ENCODE peak calls at places on chromosomes 12 and 14, in nine cellular contexts. F is left lung; I is NCI-H2107; J is HepG2; L is GM23338; W is stimulated activated CD4-positive, alpha-beta T cell treated with anti-CD3 and anti-CD28 coated beads, Interleukin-2, amount 100 ng/mL, for 24 hours; H is nucleus accumbens; S is prostate gland; Z is stomach. X is an unnamed sample.

GRCh38 chr14:104683653-104684448 is 5.6 kb upstream of the INF2 start:
- DNase-seq in F (peak; percentile 70), I (no peak), J (no peak), L (no peak), W (no peak), H (no peak), S (no peak), Z (no peak), X (no peak)

GRCh38 chr14:91027556-91027955 is 32.9 kb downstream of the RPS6KA5 start:
- DNase-seq in F (no peak), I (no peak), J (no peak), L (no peak), W (no peak), H (no peak), S (no peak), Z (no peak), X (no peak)

GRCh38 chr12:113298861-113299545 is 35.9 kb downstream of the SLC8B1 start:
- DNase-seq in F (peak; percentile 55), I (peak; percentile 80), J (no peak), L (no peak), W (no peak), H (peak; percentile 46), S (no peak), Z (no peak), X (no peak)

GRCh38 chr12:121050725-121051124 is 11.7 kb upstream of the OASL start:
- DNase-seq in F (no peak), I (no peak), J (no peak), L (no peak), W (no peak), H (no peak), S (no peak), Z (no peak), X (no peak)

GRCh38 chr14:79573486-79573885 is 637.8 kb downstream of the DIO2 start:
- DNase-seq in F (no peak), I (no peak), J (no peak), L (no peak), W (no peak), H (no peak), S (no peak), Z (no peak), X (no peak)

GRCh38 chr12:101127521-101128219 is 82.4 kb downstream of the SLC5A8 start:
- DNase-seq in F (no peak), I (no peak), J (no peak), L (no peak), W (no peak), H (no peak), S (no peak), Z (no peak), X (no peak)

GRCh38 chr12:65868133-65868705 is 43.9 kb downstream of the HMGA2 start:
- DNase-seq in F (no peak), I (no peak), J (no peak), L (no peak), W (no peak), H (no peak), S (no peak), Z (no peak), X (no peak)

GRCh38 chr14:97993508-97994019 is 1196.4 kb downstream of the VRK1 start:
- DNase-seq in F (no peak), I (no peak), J (no peak), L (no peak), W (no peak), H (no peak), S (no peak), Z (no peak), X (no peak)

GRCh38 chr14:68458840-68459469 is 333.9 kb downstream of the ZFP36L1 start:
- DNase-seq in F (no peak), I (no peak), J (peak; percentile 95), L (peak; percentile 60), W (no peak), H (no peak), S (peak; percentile 85), Z (peak; percentile 72), X (peak; percentile 99)

GRCh38 chr14:90728951-90729350 is 87.3 kb downstream of the TTC7B start:
- DNase-seq in F (no peak), I (no peak), J (no peak), L (no peak), W (no peak), H (no peak), S (no peak), Z (no peak), X (no peak)

GRCh38 chr12:40281791-40282364 is 57.1 kb downstream of the LRRK2 start:
- DNase-seq in F (no peak), I (no peak), J (no peak), L (no peak), W (no peak), H (no peak), S (no peak), Z (no peak), X (no peak)

GRCh38 chr14:96261053-96261452 is 5.0 kb downstream of the BDKRB1 start:
- DNase-seq in F (no peak), I (peak; percentile 35), J (no peak), L (no peak), W (no peak), H (no peak), S (no peak), Z (no peak), X (no peak)

GRCh38 chr12:64566882-64567517 is 43.3 kb upstream of the RASSF3 start:
- DNase-seq in F (no peak), I (peak; percentile 37), J (no peak), L (peak; percentile 24), W (no peak), H (no peak), S (no peak), Z (no peak), X (no peak)

GRCh38 chr14:88792572-88793258 is at the start of gene EML5:
- DNase-seq in F (peak; percentile 97), I (peak; percentile 88), J (peak; percentile 45), L (peak; percentile 86), W (peak; percentile 88), H (peak; percentile 79), S (peak; percentile 87), Z (peak; percentile 92), X (no peak)

GRCh38 chr12:25254271-25254880 is 3.6 kb upstream of the KRAS start:
- DNase-seq in F (no peak), I (no peak), J (peak; percentile 47), L (no peak), W (no peak), H (no peak), S (no peak), Z (no peak), X (no peak)

X was measured in LNCaP clone FGC.